ENCODE peak calls at places on chromosomes 2 and 18, in ten cellular contexts. W is Panc1, Z is GM13976, Y is kidney epithelial cell, Q is astrocyte, C is neural crest cell, X is fibroblast of mammary gland, P is HFFc6, G is cardiac fibroblast, M is GM23338. O is an unnamed sample.

GRCh38 chr18:13256444-13257305 is 38.1 kb downstream of the LDLRAD4 start:
- DNase-seq in Y (no peak), C (no peak), P (no peak), M (peak), Q (no peak), Z (no peak), G (no peak), W (no peak), X (no peak), O (no peak)

GRCh38 chr2:225013432-225014048 is 28.7 kb downstream of the DOCK10 start:
- DNase-seq in P (no peak), M (peak), Z (no peak), W (no peak), G (peak), Q (peak), X (no peak), C (no peak), Y (no peak), O (no peak)

GRCh38 chr2:78029392-78029995 is 507.3 kb upstream of the LRRTM4 start:
- DNase-seq in W (no peak), P (no peak), Y (no peak), Q (no peak), C (no peak), Z (no peak), M (peak), X (no peak), G (no peak), O (no peak)

GRCh38 chr2:123153041-123153440 is 872.0 kb upstream of the CNTNAP5 start:
- DNase-seq in C (no peak), X (no peak), P (no peak), W (no peak), G (no peak), Q (no peak), M (no peak), Z (no peak), Y (no peak), O (no peak)

GRCh38 chr2:207530160-207531023 is 630 bp downstream of the CREB1 start:
- DNase-seq in Y (no peak), G (peak), W (no peak), C (peak), X (peak), M (peak), Q (no peak), Z (peak), P (peak), O (peak)

GRCh38 chr2:62197017-62197586 is 1.2 kb downstream of the B3GNT2 start:
- DNase-seq in C (no peak), G (no peak), Z (peak), Y (no peak), W (no peak), P (no peak), M (no peak), Q (no peak), X (no peak), O (peak)

GRCh38 chr2:232550351-232551261 is at the start of the genes EIF4E2 and TIGD1:
- DNase-seq in G (peak), Q (peak), C (peak), Z (peak), W (peak), Y (peak), X (peak), P (peak), M (peak), O (peak)

GRCh38 chr2:173232956-173233744 is 121.5 kb upstream of the CDCA7 start:
- DNase-seq in M (no peak), Y (no peak), W (no peak), G (peak), Q (peak), X (peak), Z (no peak), C (no peak), P (peak), O (no peak)

GRCh38 chr18:80041424-80041823 is 7.2 kb downstream of the RBFA start:
- DNase-seq in G (no peak), W (no peak), Z (no peak), M (no peak), Q (no peak), Y (no peak), C (no peak), X (no peak), P (no peak), O (no peak)

GRCh38 chr2:166138144-166138543 is 10.3 kb upstream of the SCN1A start:
- DNase-seq in W (no peak), G (no peak), Q (no peak), X (no peak), Y (no peak), M (no peak), C (no peak), P (no peak), Z (no peak), O (no peak)

GRCh38 chr2:208319403-208319802 is 53.3 kb downstream of the PIKFYVE start:
- DNase-seq in X (peak), M (no peak), P (no peak), Y (peak), C (no peak), Q (peak), W (no peak), G (no peak), Z (no peak), O (no peak)

GRCh38 chr2:183541766-183542165 is 417.5 kb downstream of the NUP35 start:
- DNase-seq in Y (peak), Q (peak), W (no peak), Z (no peak), G (peak), P (no peak), M (no peak), C (no peak), X (peak), O (no peak)

GRCh38 chr18:59056706-59057492 is 82.8 kb upstream of the SEC11C start:
- DNase-seq in P (peak), X (peak), Z (peak), C (peak), Y (no peak), G (peak), W (no peak), M (peak), Q (peak), O (peak)

GRCh38 chr2:130372833-130373807 is 17.3 kb downstream of the PTPN18 start:
- DNase-seq in P (no peak), C (no peak), Q (no peak), M (no peak), W (no peak), G (no peak), Y (no peak), X (no peak), Z (peak), O (peak)

GRCh38 chr2:71544919-71545571 is 91.7 kb downstream of the DYSF start:
- DNase-seq in P (no peak), Y (no peak), M (no peak), G (peak), X (no peak), W (no peak), Q (no peak), Z (no peak), C (no peak), O (no peak)

GRCh38 chr2:101120124-101120996 is 30.8 kb downstream of the TBC1D8 start:
- DNase-seq in P (peak), Q (peak), Z (no peak), W (no peak), X (peak), G (peak), C (no peak), Y (peak), M (no peak), O (no peak)

GRCh38 chr2:188512456-188512855 is 220.8 kb downstream of the GULP1 start:
- DNase-seq in Q (peak), M (peak), Z (peak), X (peak), W (no peak), G (peak), C (no peak), Y (no peak), P (peak), O (peak)

GRCh38 chr18:43108469-43108868 is 7.0 kb downstream of the RIT2 start:
- DNase-seq in C (no peak), Q (no peak), M (no peak), X (no peak), Y (no peak), G (no peak), W (no peak), P (no peak), Z (no peak), O (no peak)

GRCh38 chr18:293557-293956 is 25.7 kb upstream of the THOC1 start:
- DNase-seq in Q (no peak), P (peak), G (peak), W (no peak), M (no peak), C (no peak), X (peak), Z (no peak), Y (no peak), O (no peak)
- TF ChIP-seq CTCF in Q (no peak), P (peak), G (no peak), W (no peak), M (no peak), C (no peak), X (peak), Z (no peak), Y (no peak), O (no peak)

DNA sequence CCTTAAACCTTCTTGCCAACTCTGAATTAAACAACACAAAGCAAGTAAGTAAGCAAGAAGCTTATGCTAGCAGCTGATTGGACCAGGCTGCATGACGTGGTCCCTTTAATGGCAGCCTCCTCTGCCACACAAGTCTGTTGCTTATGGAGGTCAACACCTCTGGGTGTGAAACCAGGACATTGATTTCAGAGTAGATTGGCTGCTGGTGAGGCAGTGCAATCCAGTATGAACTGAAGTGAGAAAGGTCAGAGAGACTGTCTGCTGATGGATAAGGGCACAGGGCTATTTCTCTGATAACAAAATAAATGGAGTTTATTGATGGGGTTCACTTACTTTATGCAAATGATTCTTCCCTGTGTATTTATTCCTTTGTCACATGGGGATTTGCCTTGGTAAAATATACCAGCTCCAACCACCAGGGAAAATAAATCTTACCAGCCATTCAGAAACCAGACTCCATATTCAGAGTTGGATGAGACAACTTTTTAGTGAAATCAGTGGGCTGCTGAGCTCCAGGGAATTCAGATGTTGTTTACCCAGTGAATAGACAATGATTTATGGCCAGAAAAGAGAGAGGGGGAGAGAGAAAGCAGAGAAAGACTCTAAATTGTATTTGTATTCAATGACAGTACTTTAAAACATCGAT is 112.3 kb upstream of the NCKAP5 start:
- DNase-seq in C (no peak), Y (no peak), Z (no peak), W (no peak), X (no peak), M (no peak), G (no peak), Q (no peak), P (no peak), O (no peak)
- TF ChIP-seq CTCF in C (no peak), Y (no peak), Z (no peak), W (no peak), X (no peak), M (peak), G (no peak), Q (no peak), P (peak), O (no peak)

GRCh38 chr2:219997341-219997851 is 370.0 kb downstream of the SLC4A3 start:
- DNase-seq in C (peak), G (peak), M (peak), X (peak), W (no peak), Q (peak), P (no peak), Y (peak), Z (no peak), O (no peak)

GRCh38 chr2:219998099-219998498 is 370.7 kb downstream of the SLC4A3 start:
- DNase-seq in P (peak), X (peak), M (peak), W (no peak), Y (no peak), G (no peak), Z (no peak), Q (no peak), C (no peak), O (no peak)

GRCh38 chr2:220000080-220000479 is 372.6 kb downstream of the SLC4A3 start:
- DNase-seq in W (no peak), Q (no peak), Z (no peak), Y (no peak), G (peak), C (no peak), M (no peak), X (no peak), P (no peak), O (no peak)

GRCh38 chr2:220000586-220000985 is 373.2 kb downstream of the SLC4A3 start:
- DNase-seq in Z (no peak), G (no peak), Q (no peak), M (no peak), Y (no peak), P (no peak), X (no peak), W (no peak), C (no peak), O (no peak)

GRCh38 chr2:219998714-219999227 is 371.3 kb downstream of the SLC4A3 start:
- DNase-seq in Q (no peak), M (peak), X (no peak), G (no peak), Y (no peak), W (no peak), C (no peak), Z (no peak), P (no peak), O (no peak)
- TF ChIP-seq CTCF in Q (no peak), M (peak), X (peak), G (no peak), Y (peak), W (no peak), C (peak), Z (no peak), P (peak), O (no peak)

DNA sequence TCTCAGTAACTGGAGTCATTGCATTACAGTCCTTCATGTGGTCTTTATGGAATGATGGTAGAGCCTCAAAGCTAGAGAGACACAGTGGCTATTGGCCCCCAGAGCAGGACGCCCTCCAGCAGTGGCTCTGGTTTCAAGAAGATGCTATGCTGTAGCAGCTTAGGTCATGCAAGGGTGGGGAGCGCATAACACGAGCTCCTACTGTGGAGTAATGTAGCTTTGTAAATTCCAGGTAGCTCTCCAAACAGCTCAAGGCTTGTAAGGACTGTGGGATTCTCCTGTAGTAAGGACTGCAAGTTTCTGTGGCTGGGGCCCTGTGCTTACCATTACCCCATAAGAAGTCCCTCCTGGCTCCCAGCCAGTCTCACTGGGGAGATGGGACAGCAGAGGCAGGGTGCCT is 15.6 kb downstream of the APLF start:
- DNase-seq in P (no peak), Y (no peak), X (no peak), C (no peak), M (peak), Z (no peak), G (no peak), Q (no peak), W (no peak), O (no peak)
- TF ChIP-seq CTCF in P (no peak), Y (no peak), X (no peak), C (no peak), M (no peak), Z (no peak), G (no peak), Q (no peak), W (no peak), O (no peak)

GRCh38 chr2:23988371-23988770 is 21.5 kb upstream of the MFSD2B start:
- DNase-seq in W (peak), G (peak), X (peak), M (no peak), Y (no peak), P (peak), Z (peak), Q (no peak), C (no peak), O (no peak)
- TF ChIP-seq CTCF in W (no peak), G (peak), X (peak), M (no peak), Y (no peak), P (peak), Z (peak), Q (peak), C (no peak), O (no peak)

GRCh38 chr2:8697190-8697589 is 15.3 kb downstream of the ID2 start:
- DNase-seq in P (no peak), W (no peak), M (no peak), Y (no peak), G (no peak), Z (no peak), X (no peak), C (no peak), Q (no peak), O (no peak)
- TF ChIP-seq CTCF in P (no peak), W (no peak), M (no peak), Y (no peak), G (no peak), Z (no peak), X (no peak), C (no peak), Q (no peak), O (no peak)

DNA sequence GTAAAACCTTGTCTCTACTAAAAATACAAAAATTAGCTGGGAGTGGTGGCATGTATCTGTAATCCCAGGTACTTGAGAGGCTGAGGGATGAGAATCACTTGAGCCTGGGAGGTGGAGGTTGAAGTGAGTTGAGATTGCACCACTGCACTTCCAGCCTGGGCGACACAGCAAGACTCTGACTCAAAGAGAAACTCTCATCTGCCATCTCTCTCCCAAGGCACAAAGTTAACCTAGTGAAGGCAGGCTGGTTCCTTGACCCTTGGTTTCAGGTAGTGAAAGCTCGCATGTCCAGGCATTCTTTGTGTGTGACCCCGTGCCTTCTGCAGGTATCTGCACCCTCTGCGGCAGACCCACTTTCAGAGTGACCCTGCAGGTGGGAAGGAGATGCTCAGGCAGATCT is 100.0 kb downstream of the WDSUB1 start:
- DNase-seq in G (no peak), M (no peak), W (no peak), Y (no peak), X (no peak), P (no peak), Q (no peak), Z (no peak), C (no peak), O (no peak)
- TF ChIP-seq CTCF in G (no peak), M (no peak), W (no peak), Y (no peak), X (no peak), P (no peak), Q (no peak), Z (no peak), C (no peak), O (no peak)

GRCh38 chr18:63514326-63514725 is 27.8 kb upstream of the SERPINB12 start:
- DNase-seq in X (no peak), G (no peak), W (no peak), Z (no peak), P (no peak), Y (no peak), M (peak), Q (no peak), C (no peak), O (no peak)

GRCh38 chr18:63515799-63516198 is 26.4 kb upstream of the SERPINB12 start:
- DNase-seq in P (no peak), Z (no peak), C (no peak), G (no peak), X (no peak), M (no peak), W (no peak), Q (no peak), Y (no peak), O (no peak)

GRCh38 chr18:63515279-63515678 is 26.9 kb upstream of the SERPINB12 start:
- DNase-seq in P (no peak), Y (no peak), Q (no peak), Z (no peak), X (no peak), M (peak), G (no peak), C (no peak), W (no peak), O (no peak)

GRCh38 chr18:63520053-63520452 is 22.1 kb upstream of the SERPINB12 start:
- DNase-seq in C (no peak), M (no peak), W (no peak), X (no peak), G (no peak), Q (no peak), P (no peak), Y (no peak), Z (no peak), O (no peak)

DNA sequence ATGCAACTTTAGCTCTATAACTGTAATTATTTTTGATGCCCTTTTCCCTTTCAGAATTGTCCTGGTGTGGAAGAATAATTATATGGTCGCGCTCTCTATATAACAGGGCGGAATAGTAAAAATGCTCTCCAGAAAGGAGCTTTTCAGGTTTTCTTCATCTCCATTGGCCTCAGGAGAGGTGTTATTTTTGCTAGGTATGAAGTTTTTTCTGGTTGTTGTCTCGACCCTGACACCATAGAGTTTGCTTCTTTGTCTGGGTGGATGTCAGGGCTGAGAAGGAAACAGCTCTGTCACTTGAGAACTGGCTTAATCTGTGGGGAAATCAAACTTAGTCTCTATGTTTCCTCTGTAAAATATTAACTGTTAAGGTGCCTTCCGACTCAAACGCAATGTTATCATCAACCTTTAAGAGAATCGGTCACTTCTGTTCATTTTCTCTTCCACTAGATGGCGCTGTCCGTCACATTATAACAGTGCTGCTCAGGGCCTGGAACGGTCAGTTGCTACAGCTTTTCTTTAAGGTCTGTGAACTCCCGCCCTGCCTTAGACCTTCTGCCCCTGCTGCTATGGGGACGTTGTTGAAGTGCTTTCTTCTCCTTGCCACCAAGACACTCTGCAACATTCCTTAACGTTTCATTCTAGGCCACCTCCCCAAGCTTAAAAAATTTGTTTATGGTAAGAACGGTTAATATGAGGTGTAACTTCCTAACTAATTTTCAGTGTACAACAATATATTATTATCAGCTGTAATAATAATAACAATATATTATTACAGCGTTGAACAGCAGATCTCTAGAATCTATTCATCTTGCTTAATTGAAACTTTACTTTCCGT is 23.8 kb upstream of the SERPINB12 start:
- DNase-seq in M (peak), G (peak), P (peak), Y (peak), X (peak), Q (peak), C (peak), W (peak), Z (peak), O (peak)
- TF ChIP-seq CTCF in M (peak), G (peak), P (peak), Y (peak), X (peak), Q (peak), C (peak), W (peak), Z (peak), O (peak)

O was measured in GM20000.